ENCODE peak calls at places on chromosomes 2 and 18, in six cellular contexts. P, I, Y, E, R and V are unnamed samples.

GRCh38 chr2:151437630-151438029 is 27.9 kb downstream of the RIF1 start:
- DNase-seq in P (no peak), I (no peak), Y (no peak), E (no peak), R (no peak), V (no peak)

GRCh38 chr2:171551836-171552235 is 29.6 kb downstream of the CYBRD1 start:
- DNase-seq in P (no peak), I (no peak), Y (no peak), E (no peak), R (no peak), V (no peak)

GRCh38 chr2:189022492-189022891 is 48.3 kb downstream of the COL3A1 start:
- DNase-seq in P (no peak), I (no peak), Y (no peak), E (no peak), R (no peak), V (no peak)

GRCh38 chr18:58730618-58731017 is 59.4 kb downstream of the MALT1 start:
- DNase-seq in P (no peak), I (no peak), Y (no peak), E (no peak), R (no peak), V (no peak)

GRCh38 chr2:86042256-86043168 is 63.2 kb downstream of the POLR1A start:
- DNase-seq in P (peak), I (no peak), Y (peak), E (no peak), R (no peak), V (no peak)

GRCh38 chr18:36075862-36076587 is 8.7 kb upstream of the RPRD1A start:
- DNase-seq in P (peak), I (no peak), Y (no peak), E (no peak), R (no peak), V (no peak)

GRCh38 chr2:125405816-125406215 is 1250.1 kb upstream of the GYPC start:
- DNase-seq in P (no peak), I (peak), Y (no peak), E (no peak), R (no peak), V (no peak)

GRCh38 chr2:20882466-20883170 is 59.7 kb upstream of the LDAH start:
- DNase-seq in P (no peak), I (no peak), Y (no peak), E (no peak), R (no peak), V (no peak)

GRCh38 chr2:24365051-24365450 is 4.7 kb upstream of the ITSN2 start:
- DNase-seq in P (peak), I (no peak), Y (peak), E (peak), R (peak), V (peak)

GRCh38 chr2:231041061-231041689 is 3.9 kb downstream of the C2orf72 start:
- DNase-seq in P (no peak), I (peak), Y (no peak), E (no peak), R (no peak), V (no peak)

GRCh38 chr18:78427081-78427480 is 552.5 kb upstream of the SALL3 start:
- DNase-seq in P (no peak), I (no peak), Y (no peak), E (no peak), R (no peak), V (no peak)

GRCh38 chr2:98926601-98927000 is 9.4 kb downstream of the CRACDL start:
- DNase-seq in P (no peak), I (no peak), Y (no peak), E (no peak), R (no peak), V (no peak)

GRCh38 chr2:150526827-150527226 is 39.4 kb upstream of the RND3 start:
- DNase-seq in P (no peak), I (peak), Y (no peak), E (no peak), R (no peak), V (no peak)

GRCh38 chr2:124310671-124311070 is 285.6 kb downstream of the CNTNAP5 start:
- DNase-seq in P (no peak), I (no peak), Y (no peak), E (no peak), R (no peak), V (no peak)

GRCh38 chr18:74311000-74311399 is 4.6 kb upstream of the C18orf63 start:
- DNase-seq in P (no peak), I (no peak), Y (no peak), E (no peak), R (no peak), V (no peak)

GRCh38 chr2:149466635-149467034 is 120.9 kb downstream of the MMADHC start:
- DNase-seq in P (no peak), I (no peak), Y (no peak), E (no peak), R (no peak), V (no peak)

GRCh38 chr18:13565228-13565627 is 161.1 kb downstream of the FAM210A start:
- DNase-seq in P (peak), I (no peak), Y (no peak), E (no peak), R (no peak), V (no peak)

GRCh38 chr2:202249864-202250263 is 11.5 kb upstream of the SUMO1 start:
- DNase-seq in P (no peak), I (no peak), Y (no peak), E (no peak), R (no peak), V (no peak)

GRCh38 chr2:240731327-240731626 is 39.6 kb downstream of the AQP12A start:
- DNase-seq in P (no peak), I (no peak), Y (no peak), E (no peak), R (no peak), V (no peak)

GRCh38 chr18:39711701-39712100 is 2146.1 kb upstream of the CELF4 start:
- DNase-seq in P (no peak), I (no peak), Y (no peak), E (no peak), R (no peak), V (no peak)

GRCh38 chr2:56047136-56047535 is 123.6 kb upstream of the EFEMP1 start:
- DNase-seq in P (no peak), I (no peak), Y (no peak), E (no peak), R (no peak), V (no peak)

GRCh38 chr2:203155406-203155805 is 83.4 kb upstream of the CYP20A1 start:
- DNase-seq in P (no peak), I (no peak), Y (no peak), E (no peak), R (no peak), V (no peak)

GRCh38 chr18:21820035-21820810 is 79.6 kb downstream of the MIB1 start:
- DNase-seq in P (no peak), I (no peak), Y (no peak), E (peak), R (no peak), V (no peak)

GRCh38 chr2:26765475-26766200 is 1.6 kb downstream of the SLC35F6 start:
- DNase-seq in P (no peak), I (no peak), Y (no peak), E (no peak), R (no peak), V (no peak)

GRCh38 chr18:48206887-48207286 is 202.3 kb downstream of the ZBTB7C start:
- DNase-seq in P (no peak), I (no peak), Y (no peak), E (no peak), R (no peak), V (no peak)

GRCh38 chr2:17752892-17753802 is 463 bp downstream of the SMC6 start:
- DNase-seq in P (peak), I (peak), Y (no peak), E (peak), R (no peak), V (peak)

GRCh38 chr2:181457741-181458425 is 697 bp downstream of the ITGA4 start:
- DNase-seq in P (peak), I (peak), Y (no peak), E (no peak), R (peak), V (peak)

GRCh38 chr18:48036641-48037421 is 106.4 kb upstream of the SMAD2 start:
- DNase-seq in P (peak), I (no peak), Y (peak), E (no peak), R (peak), V (no peak)

GRCh38 chr18:10190564-10190963 is 263.9 kb upstream of the APCDD1 start:
- DNase-seq in P (no peak), I (no peak), Y (no peak), E (no peak), R (no peak), V (no peak)

GRCh38 chr2:147293958-147294824 is 550.6 kb upstream of the ACVR2A start:
- DNase-seq in P (no peak), I (no peak), Y (no peak), E (no peak), R (no peak), V (no peak)

GRCh38 chr2:146598791-146599190 is 1246.0 kb upstream of the ACVR2A start:
- DNase-seq in P (no peak), I (no peak), Y (no peak), E (no peak), R (no peak), V (no peak)

DNA sequence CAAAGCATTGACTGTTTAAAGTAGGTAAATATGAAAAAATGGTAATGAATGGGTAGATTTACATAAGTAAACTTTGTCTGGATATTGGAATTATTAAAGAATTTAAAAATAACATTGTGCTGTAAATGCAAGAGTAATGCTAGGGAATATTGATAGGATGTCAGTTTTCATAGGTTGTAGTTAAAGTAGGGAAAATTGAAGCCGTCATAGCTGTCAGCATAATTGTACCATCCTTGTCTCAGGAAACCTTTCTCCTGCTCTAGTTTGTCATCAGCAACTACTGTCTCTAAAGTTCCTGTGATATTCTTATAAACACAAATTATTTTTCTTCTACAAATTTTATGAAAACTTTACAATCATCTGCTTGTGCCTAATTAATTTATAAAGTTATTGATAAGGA is 10.1 kb upstream of the SPAG16 start:
- DNase-seq in P (no peak), I (no peak), Y (no peak), E (no peak), R (no peak), V (no peak)
- TF ChIP-seq POLR2A in P (no peak), I (no peak), Y (no peak), E (no peak), R (no peak), V (no peak)

DNA sequence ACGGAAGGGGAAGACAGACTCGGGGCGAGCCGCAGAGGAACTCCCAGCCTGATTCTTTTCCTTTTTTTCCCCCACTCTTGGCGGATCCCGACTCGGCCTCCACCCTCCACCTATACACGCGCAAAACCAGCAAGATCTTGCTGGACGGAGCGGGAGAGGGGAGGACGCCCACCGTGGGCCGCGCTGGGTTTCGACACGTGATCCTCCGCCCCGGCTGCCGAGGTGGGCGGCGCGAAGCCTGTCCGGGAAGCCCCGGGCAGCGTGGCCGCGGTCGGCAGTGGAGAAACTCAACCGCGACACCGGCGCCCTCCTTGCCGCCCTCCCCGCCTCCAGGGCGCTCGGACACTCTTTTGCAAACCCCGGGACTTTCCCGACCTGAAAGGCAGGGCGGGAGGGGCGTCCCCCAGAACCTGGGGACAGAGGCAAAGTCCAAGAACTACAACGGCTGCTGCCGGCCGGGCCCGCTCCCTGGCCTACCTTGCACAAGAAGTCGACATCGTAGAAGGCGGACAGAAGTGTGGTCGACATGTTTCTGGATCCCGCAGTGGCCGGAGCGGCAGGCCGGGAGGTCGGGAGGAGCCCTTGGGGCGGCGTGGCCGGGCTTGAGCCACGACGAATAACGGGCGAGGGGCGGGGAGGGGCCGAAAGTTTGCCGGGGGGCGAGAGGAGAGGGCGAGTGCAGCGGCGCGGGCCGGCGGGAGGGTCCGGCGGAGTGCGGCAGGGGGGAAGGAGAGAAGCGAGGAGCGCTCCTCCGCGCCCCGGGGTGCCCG is 433 bp downstream of the ZFP36L2 start:
- DNase-seq in P (peak), I (peak), Y (peak), E (peak), R (peak), V (no peak)
- TF ChIP-seq POLR2A in P (peak), I (peak), Y (no peak), E (peak), R (peak), V (peak)

DNA sequence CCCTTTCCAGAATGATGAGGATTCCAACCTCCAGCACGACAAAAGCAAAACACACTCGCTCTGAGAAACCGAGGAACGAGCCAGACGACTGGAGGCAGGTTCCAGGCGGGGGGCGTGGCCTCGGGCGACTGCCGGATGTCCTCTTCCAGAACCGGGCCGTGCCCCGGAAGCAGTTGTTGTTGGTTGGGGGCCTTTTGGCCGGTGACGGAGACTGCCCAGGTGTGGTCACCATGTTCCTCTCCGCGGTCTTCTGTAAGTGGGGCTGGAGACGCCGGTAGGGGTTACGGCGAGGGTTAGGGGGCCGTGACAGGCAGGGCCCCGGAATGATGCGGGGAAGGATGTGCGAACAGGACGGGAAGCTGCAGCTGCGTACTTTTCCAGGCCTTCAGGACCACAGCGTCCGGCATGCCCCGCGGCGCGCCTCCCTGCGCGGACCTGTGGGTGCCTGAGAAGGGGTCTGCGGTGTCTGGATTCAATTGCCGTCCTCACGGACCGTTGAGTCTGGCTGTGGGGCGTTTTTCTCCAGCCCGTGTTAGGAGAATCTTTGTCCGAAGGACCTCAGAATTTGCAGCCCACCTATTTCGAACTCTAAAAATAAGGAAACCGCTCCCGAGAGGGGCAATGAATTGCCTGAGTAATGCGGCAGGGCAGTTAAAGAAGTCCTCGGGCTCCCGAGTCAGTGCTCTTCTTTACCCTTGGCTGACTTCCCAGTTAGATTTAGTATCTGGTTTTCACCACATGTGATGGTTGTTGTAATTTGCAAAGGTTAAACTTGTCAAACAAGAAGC is at the start of gene MRPL33:
- DNase-seq in P (peak), I (peak), Y (peak), E (peak), R (peak), V (peak)
- TF ChIP-seq POLR2A in P (no peak), I (no peak), Y (peak), E (peak), R (no peak), V (peak)

GRCh38 chr18:76565238-76566173 is 70.5 kb upstream of the ZNF516 start:
- DNase-seq in P (peak), I (peak), Y (peak), E (peak), R (peak), V (peak)
- TF ChIP-seq POLR2A in P (no peak), I (no peak), Y (peak), E (no peak), R (no peak), V (no peak)